ENCODE peak calls at places on chromosomes 1 and 21, in seven cellular contexts. W is CD8-positive, alpha-beta T cell; C is tibial nerve; T is prostate gland; P is AG10803; F is spleen; E is endodermal cell. H is an unnamed sample.

GRCh38 chr21:26495283-26495849 is 77.7 kb downstream of the CYYR1 start:
- DNase-seq in W (no peak), C (no peak), T (no peak), P (no peak), F (no peak), E (no peak), H (no peak)

GRCh38 chr1:213369465-213369864 is 318.4 kb downstream of the RPS6KC1 start:
- DNase-seq in W (no peak), C (no peak), T (no peak), P (no peak), F (no peak), E (no peak), H (no peak)

GRCh38 chr1:47505267-47505666 is 67.4 kb downstream of the FOXD2 start:
- DNase-seq in W (no peak), C (no peak), T (no peak), P (no peak), F (no peak), E (peak), H (no peak)

GRCh38 chr1:76933847-76934657 is 66.8 kb downstream of the ST6GALNAC5 start:
- DNase-seq in W (no peak), C (no peak), T (no peak), P (no peak), F (no peak), E (no peak), H (no peak)

GRCh38 chr1:181801617-181802016 is 259.9 kb downstream of the ZNF648 start:
- DNase-seq in W (no peak), C (no peak), T (no peak), P (no peak), F (no peak), E (no peak), H (peak)

GRCh38 chr1:78038491-78038939 is 7.3 kb upstream of the GIPC2 start:
- DNase-seq in W (no peak), C (no peak), T (no peak), P (peak), F (no peak), E (no peak), H (no peak)

GRCh38 chr1:207035877-207036558 is 3.5 kb upstream of the C1orf116 start:
- DNase-seq in W (no peak), C (no peak), T (no peak), P (no peak), F (no peak), E (no peak), H (no peak)

GRCh38 chr1:94383966-94384408 is 34.2 kb upstream of the ABCD3 start:
- DNase-seq in W (no peak), C (no peak), T (no peak), P (no peak), F (no peak), E (no peak), H (no peak)

GRCh38 chr1:161439280-161440232 is 65.7 kb upstream of the FCGR2A start:
- DNase-seq in W (no peak), C (no peak), T (no peak), P (no peak), F (peak), E (peak), H (peak)

GRCh38 chr21:31558839-31559367 is 100.6 kb upstream of the SOD1 start:
- DNase-seq in W (peak), C (peak), T (peak), P (peak), F (peak), E (peak), H (peak)
- TF ChIP-seq CTCF in W (no peak), C (no peak), T (peak), P (no peak), F (no peak), E (peak), H (no peak)

GRCh38 chr1:151386002-151386401 is 13.4 kb upstream of the PSMB4 start:
- DNase-seq in W (no peak), C (no peak), T (no peak), P (no peak), F (no peak), E (no peak), H (no peak)

DNA sequence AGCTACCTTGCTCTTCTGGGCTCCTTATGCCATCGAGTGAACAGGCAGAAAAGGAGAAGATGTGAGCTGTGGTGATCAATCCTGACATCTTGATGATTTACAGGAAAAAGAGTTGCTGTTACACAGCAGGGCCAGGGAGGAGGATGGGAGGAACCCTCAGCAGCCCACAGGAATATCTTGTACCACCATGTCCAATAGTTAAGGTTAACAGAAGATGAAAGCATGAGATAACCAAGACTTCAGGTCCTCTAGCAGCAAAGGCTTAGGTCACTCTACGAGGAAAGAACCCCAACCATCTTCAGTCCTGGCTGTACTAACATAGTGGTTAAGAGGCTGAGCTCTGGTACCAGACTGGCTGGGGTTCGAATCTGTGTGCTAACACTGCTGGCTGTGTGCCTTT is 12.1 kb upstream of the SELENBP1 start:
- DNase-seq in W (no peak), C (no peak), T (no peak), P (no peak), F (no peak), E (no peak), H (no peak)
- TF ChIP-seq CTCF in W (no peak), C (no peak), T (no peak), P (no peak), F (no peak), E (no peak), H (no peak)

GRCh38 chr1:174884001-174884400 is 115.7 kb upstream of the CACYBP start:
- DNase-seq in W (no peak), C (no peak), T (no peak), P (no peak), F (no peak), E (no peak), H (no peak)

GRCh38 chr1:174880171-174880570 is 119.6 kb upstream of the CACYBP start:
- DNase-seq in W (no peak), C (no peak), T (no peak), P (no peak), F (no peak), E (no peak), H (no peak)

DNA sequence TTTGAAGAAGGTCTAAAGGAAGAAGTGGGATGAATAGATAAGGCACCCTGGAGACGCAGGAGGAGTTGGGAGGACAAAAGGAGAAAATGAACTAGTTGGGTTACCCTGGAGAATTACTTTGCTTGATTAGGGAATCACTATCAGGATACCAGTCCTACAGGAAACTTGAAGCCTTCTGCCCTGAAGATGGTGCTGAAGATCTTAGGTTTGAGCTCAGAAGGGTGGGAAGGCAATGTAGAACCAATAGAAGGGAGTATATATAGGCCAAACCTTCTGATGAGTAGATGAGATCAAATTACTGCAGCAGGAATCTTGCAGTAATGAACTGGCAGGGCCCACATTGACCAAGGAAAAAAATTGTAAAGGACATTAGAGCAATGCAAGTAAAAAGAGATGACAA is 116.4 kb upstream of the CACYBP start:
- DNase-seq in W (no peak), C (no peak), T (no peak), P (peak), F (no peak), E (peak), H (no peak)
- TF ChIP-seq CTCF in W (no peak), C (no peak), T (no peak), P (peak), F (no peak), E (peak), H (no peak)

GRCh38 chr1:8992936-8993687 is 33.1 kb downstream of the SLC2A7 start:
- DNase-seq in W (no peak), C (no peak), T (no peak), P (no peak), F (no peak), E (no peak), H (no peak)
- TF ChIP-seq CTCF in W (no peak), C (no peak), T (no peak), P (peak), F (no peak), E (peak), H (no peak)

GRCh38 chr1:32953495-32953894 is 11.1 kb downstream of the RNF19B start:
- DNase-seq in W (no peak), C (no peak), T (no peak), P (no peak), F (no peak), E (no peak), H (no peak)
- TF ChIP-seq CTCF in W (no peak), C (no peak), T (no peak), P (no peak), F (no peak), E (no peak), H (no peak)

GRCh38 chr1:92486251-92487077 is at the start of gene GFI1:
- DNase-seq in W (peak), C (no peak), T (no peak), P (no peak), F (peak), E (peak), H (peak)
- TF ChIP-seq CTCF in W (no peak), C (no peak), T (no peak), P (no peak), F (no peak), E (peak), H (peak)